ENCODE peak calls at places on chromosomes 13 and 19, in ten cellular contexts. Y is Kasumi-1; G is NCI-H1694 treated with DMSO at 0.1 percent for 48 hours; K is effector memory CD4-positive, alpha-beta T cell; B is Peyer's patch; L is AG10803; R is activated T-cell treated with anti-CD3 and anti-CD28 coated beads for 1 hour; A is midbrain; P is SHP77; D is Panc1. E is an unnamed sample.
A peak's percentile ranks its signal among the peaks of the same experiment; 100 is the strongest.

GRCh38 chr19:29587518-29587986 is 18.5 kb upstream of the POP4 start:
- DNase-seq in Y (no peak), G (no peak), K (peak; percentile 28), B (no peak), L (peak; percentile 33), R (peak; percentile 15), A (no peak), P (no peak), D (no peak), E (peak; percentile 91)

GRCh38 chr19:3766520-3766919 is 4.0 kb downstream of the MRPL54 start:
- DNase-seq in Y (no peak), G (no peak), K (no peak), B (no peak), L (no peak), R (no peak), A (no peak), P (no peak), D (no peak), E (no peak)

GRCh38 chr19:54674021-54674617 is 11.3 kb downstream of the LILRB4 start:
- DNase-seq in Y (peak; percentile 86), G (peak; percentile 44), K (no peak), B (no peak), L (peak; percentile 23), R (no peak), A (no peak), P (peak; percentile 64), D (peak; percentile 30), E (peak; percentile 73)

GRCh38 chr19:35693835-35694599 is 10.3 kb upstream of the ZBTB32 start:
- DNase-seq in Y (peak; percentile 91), G (peak; percentile 82), K (peak; percentile 80), B (peak; percentile 88), L (peak; percentile 82), R (peak; percentile 82), A (peak; percentile 91), P (peak; percentile 85), D (peak; percentile 85), E (peak; percentile 94)

GRCh38 chr19:2253106-2254051 is 2.8 kb downstream of the JSRP1 start:
- DNase-seq in Y (peak; percentile 56), G (no peak), K (no peak), B (no peak), L (no peak), R (peak; percentile 37), A (no peak), P (no peak), D (no peak), E (peak; percentile 57)

GRCh38 chr13:114282143-114282685 is 813 bp downstream of the UPF3A start:
- DNase-seq in Y (peak; percentile 73), G (peak; percentile 62), K (no peak), B (peak; percentile 67), L (no peak), R (peak; percentile 11), A (peak; percentile 69), P (peak; percentile 55), D (no peak), E (peak; percentile 54)

GRCh38 chr19:40601061-40601973 is at the start of gene LTBP4:
- DNase-seq in Y (no peak), G (peak; percentile 49), K (no peak), B (peak; percentile 69), L (no peak), R (no peak), A (peak; percentile 18), P (peak; percentile 49), D (no peak), E (no peak)

GRCh38 chr13:90867336-90867683 is 480.2 kb upstream of the MIR17HG start:
- DNase-seq in Y (peak; percentile 94), G (peak; percentile 30), K (no peak), B (peak; percentile 67), L (peak; percentile 66), R (no peak), A (peak; percentile 54), P (peak; percentile 82), D (peak; percentile 15), E (peak; percentile 72)

GRCh38 chr19:55239004-55239403 is 10.4 kb upstream of the TMEM86B start:
- DNase-seq in Y (no peak), G (no peak), K (no peak), B (no peak), L (no peak), R (no peak), A (no peak), P (no peak), D (no peak), E (no peak)

GRCh38 chr19:55437410-55437809 is 5.7 kb downstream of the SHISA7 start:
- DNase-seq in Y (peak; percentile 83), G (no peak), K (no peak), B (no peak), L (peak; percentile 39), R (no peak), A (no peak), P (peak; percentile 58), D (no peak), E (no peak)

GRCh38 chr13:100269837-100270236 is 180.9 kb downstream of the PCCA start:
- DNase-seq in Y (peak; percentile 17), G (no peak), K (no peak), B (no peak), L (peak; percentile 66), R (no peak), A (peak; percentile 56), P (no peak), D (no peak), E (no peak)

GRCh38 chr19:10625003-10625761 is at the start of gene SLC44A2:
- DNase-seq in Y (no peak), G (no peak), K (no peak), B (peak; percentile 94), L (peak; percentile 54), R (no peak), A (peak; percentile 89), P (peak; percentile 60), D (no peak), E (no peak)

GRCh38 chr13:19089315-19089714 is 92.3 kb downstream of the TUBA3C start:
- DNase-seq in Y (peak; percentile 44), G (no peak), K (no peak), B (no peak), L (no peak), R (no peak), A (no peak), P (peak; percentile 18), D (no peak), E (peak; percentile 6)

GRCh38 chr19:17090501-17091074 is 15.0 kb downstream of the MYO9B start:
- DNase-seq in Y (peak; percentile 80), G (no peak), K (no peak), B (no peak), L (peak; percentile 15), R (no peak), A (no peak), P (no peak), D (no peak), E (no peak)

GRCh38 chr19:18848860-18849661 is 17.3 kb downstream of the UPF1 start:
- DNase-seq in Y (no peak), G (no peak), K (no peak), B (no peak), L (peak; percentile 85), R (no peak), A (peak; percentile 67), P (no peak), D (no peak), E (peak; percentile 52)

GRCh38 chr13:99590519-99591011 is 89.3 kb downstream of the TM9SF2 start:
- DNase-seq in Y (peak; percentile 36), G (no peak), K (no peak), B (no peak), L (peak; percentile 21), R (no peak), A (no peak), P (no peak), D (no peak), E (no peak)

GRCh38 chr19:12838893-12839656 is 760 bp downstream of the MAST1 start:
- DNase-seq in Y (no peak), G (peak; percentile 15), K (no peak), B (no peak), L (no peak), R (no peak), A (no peak), P (peak; percentile 34), D (no peak), E (no peak)

GRCh38 chr19:54325194-54325621 is 12.2 kb upstream of the LILRA5 start:
- DNase-seq in Y (peak; percentile 74), G (peak; percentile 9), K (peak; percentile 9), B (no peak), L (peak; percentile 20), R (peak; percentile 27), A (peak; percentile 66), P (no peak), D (peak; percentile 53), E (peak; percentile 56)

GRCh38 chr13:84609716-84610115 is 727.4 kb upstream of the SLITRK1 start:
- DNase-seq in Y (no peak), G (peak; percentile 27), K (no peak), B (no peak), L (peak; percentile 4), R (no peak), A (no peak), P (peak; percentile 9), D (no peak), E (no peak)

GRCh38 chr19:10193666-10194499 is 870 bp downstream of the DNMT1 start:
- DNase-seq in Y (peak; percentile 14), G (no peak), K (no peak), B (peak; percentile 63), L (peak; percentile 58), R (peak; percentile 12), A (no peak), P (no peak), D (no peak), E (peak; percentile 24)

GRCh38 chr19:2617393-2618165 is 84.9 kb downstream of the GNG7 start:
- DNase-seq in Y (no peak), G (no peak), K (no peak), B (no peak), L (no peak), R (no peak), A (no peak), P (no peak), D (no peak), E (no peak)

GRCh38 chr13:98405107-98405571 is 171.8 kb downstream of the STK24 start:
- DNase-seq in Y (no peak), G (no peak), K (no peak), B (no peak), L (peak; percentile 52), R (no peak), A (peak; percentile 29), P (peak; percentile 63), D (no peak), E (no peak)

GRCh38 chr19:11418518-11419506 is at the start of gene RGL3:
- DNase-seq in Y (no peak), G (no peak), K (no peak), B (no peak), L (no peak), R (no peak), A (peak; percentile 10), P (peak; percentile 61), D (no peak), E (no peak)

GRCh38 chr19:17246681-17247425 is 1.1 kb upstream of the NR2F6 start:
- DNase-seq in Y (peak; percentile 54), G (no peak), K (no peak), B (peak; percentile 79), L (peak; percentile 57), R (no peak), A (peak; percentile 37), P (peak; percentile 56), D (no peak), E (no peak)

GRCh38 chr19:2041686-2042484 is 9.2 kb downstream of the MKNK2 start:
- DNase-seq in Y (peak; percentile 68), G (peak; percentile 81), K (peak; percentile 100), B (peak; percentile 100), L (peak; percentile 84), R (peak; percentile 99), A (peak; percentile 95), P (peak; percentile 95), D (no peak), E (peak; percentile 99)

E was measured in GM12865.